ENCODE peak calls at places on chromosomes 3 and 15, in five cellular contexts. M is A549, H is upper lobe of right lung, B is HFF-Myc, I is lower lobe of right lung. D is an unnamed sample.
A peak's percentile ranks its signal among the peaks of the same experiment; 100 is the strongest.

GRCh38 chr15:90956551-90957104 is 1.9 kb downstream of the RCCD1 start:
- DNase-seq in B (peak; percentile 31), H (peak; percentile 89), I (peak; percentile 84), M (peak; percentile 97), D (peak; percentile 79)

GRCh38 chr3:128383316-128384235 is 83.1 kb downstream of the DNAJB8 start:
- DNase-seq in M (peak; percentile 38), H (peak; percentile 88), B (no peak), I (peak; percentile 80), D (no peak)

GRCh38 chr15:28100516-28101195 is 1.5 kb upstream of the OCA2 start:
- DNase-seq in M (no peak), B (no peak), H (no peak), I (no peak), D (no peak)

GRCh38 chr3:81218023-81218422 is 543.4 kb downstream of the GBE1 start:
- DNase-seq in H (no peak), B (no peak), I (no peak), M (no peak), D (no peak)

GRCh38 chr3:149667576-149667975 is 9.8 kb upstream of the WWTR1 start:
- DNase-seq in H (no peak), M (no peak), I (no peak), B (no peak), D (no peak)

GRCh38 chr15:52481915-52482314 is 46.8 kb downstream of the MYO5A start:
- DNase-seq in B (peak; percentile 69), I (no peak), H (no peak), M (no peak), D (no peak)

GRCh38 chr15:68431792-68432401 is at the start of gene ITGA11:
- DNase-seq in B (no peak), H (peak; percentile 80), M (peak; percentile 66), I (peak; percentile 72), D (peak; percentile 97)

GRCh38 chr15:29822685-29823459 is 604 bp upstream of the TJP1 start:
- DNase-seq in H (peak; percentile 84), B (no peak), I (peak; percentile 82), M (peak; percentile 65), D (no peak)

GRCh38 chr3:17149076-17149475 is 264.3 kb downstream of the PLCL2 start:
- DNase-seq in I (no peak), B (no peak), H (no peak), M (no peak), D (no peak)

GRCh38 chr3:77718326-77718725 is 678.4 kb downstream of the ROBO2 start:
- DNase-seq in B (no peak), I (no peak), M (no peak), H (no peak), D (no peak)

GRCh38 chr3:53196575-53197407 is 35.8 kb downstream of the PRKCD start:
- DNase-seq in I (peak; percentile 67), B (peak; percentile 20), M (no peak), H (no peak), D (peak; percentile 43)

GRCh38 chr15:71739355-71739754 is 71.0 kb upstream of the NR2E3 start:
- DNase-seq in H (no peak), M (no peak), I (no peak), B (no peak), D (no peak)

GRCh38 chr3:136334209-136334608 is 84.1 kb downstream of the PCCB start:
- DNase-seq in H (no peak), I (no peak), M (no peak), B (peak; percentile 25), D (no peak)

GRCh38 chr15:91021516-91022074 is 799 bp downstream of the VPS33B start:
- DNase-seq in M (no peak), H (no peak), I (no peak), B (no peak), D (no peak)

GRCh38 chr3:123750659-123751420 is 133.3 kb downstream of the MYLK start:
- DNase-seq in H (no peak), I (no peak), M (peak; percentile 66), B (peak; percentile 93), D (no peak)

GRCh38 chr3:141286856-141287255 is 55.2 kb downstream of the PXYLP1 start:
- DNase-seq in B (no peak), M (no peak), H (no peak), I (no peak), D (no peak)

GRCh38 chr3:19221081-19221480 is 72.8 kb downstream of the KCNH8 start:
- DNase-seq in B (no peak), H (no peak), I (no peak), M (no peak), D (no peak)

GRCh38 chr15:40906947-40907802 is 12.9 kb downstream of the VPS18 start:
- DNase-seq in M (no peak), B (no peak), I (peak; percentile 75), H (peak; percentile 83), D (no peak)

GRCh38 chr3:14121859-14122258 is 2.8 kb downstream of the CHCHD4 start:
- DNase-seq in B (no peak), M (no peak), I (no peak), H (no peak), D (no peak)

GRCh38 chr3:14122301-14122700 is 2.4 kb downstream of the CHCHD4 start:
- DNase-seq in H (no peak), M (no peak), B (no peak), I (no peak), D (no peak)

GRCh38 chr3:14124223-14124614 is 451 bp downstream of the CHCHD4 start:
- DNase-seq in I (peak; percentile 80), M (peak; percentile 57), B (no peak), H (peak; percentile 85), D (no peak)

GRCh38 chr3:14124615-14125192 is at the start of the genes CHCHD4 and TMEM43:
- DNase-seq in I (peak; percentile 99), H (peak; percentile 100), M (peak; percentile 100), B (peak; percentile 97), D (peak; percentile 100)

DNA sequence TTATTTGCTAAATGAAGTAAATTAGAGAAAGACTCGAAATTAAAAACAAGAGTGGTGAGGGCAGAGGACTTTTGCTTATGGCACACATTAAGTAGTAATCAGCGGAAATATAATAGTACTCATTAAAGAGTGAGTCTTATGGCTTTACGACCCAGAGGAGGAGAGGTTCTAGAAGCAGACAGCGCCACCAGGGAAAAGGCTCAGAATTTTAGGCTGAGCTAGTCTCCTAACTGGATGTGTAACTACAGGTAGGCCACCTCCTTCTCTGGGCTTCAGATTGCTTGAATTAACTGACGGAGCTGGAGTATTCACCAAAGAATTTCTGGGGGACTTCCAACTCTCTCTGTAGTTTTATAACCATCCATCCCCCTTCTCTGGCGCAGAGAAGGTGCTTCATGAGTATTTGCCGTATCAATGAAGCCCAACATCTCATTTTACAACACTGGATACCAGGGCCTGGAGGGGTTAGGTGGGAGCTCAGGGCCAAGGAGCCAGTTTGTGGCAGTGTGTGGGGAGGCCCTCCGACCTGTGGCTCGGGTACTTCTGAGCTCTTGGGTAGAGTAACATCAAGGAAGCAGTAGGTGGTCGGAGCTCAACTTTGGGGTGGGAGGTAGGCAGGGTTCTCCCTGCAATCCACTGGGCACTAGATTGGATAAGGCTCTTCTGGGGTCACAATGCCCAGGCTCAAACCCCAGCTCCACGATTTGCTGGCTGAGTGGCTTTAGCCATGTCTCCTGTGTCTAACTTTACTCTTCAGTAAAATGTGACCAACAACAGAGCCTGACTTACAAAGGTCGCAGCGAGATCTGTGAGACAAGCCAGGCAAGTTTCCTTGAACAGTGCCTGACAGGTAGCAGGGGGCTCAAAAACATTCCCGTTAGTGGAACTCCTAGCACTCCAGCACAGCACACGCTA is 1.1 kb downstream of the CHCHD4 start:
- DNase-seq in M (no peak), B (no peak), I (no peak), H (peak; percentile 27), D (no peak)
- TF ChIP-seq CTCF in M (no peak), B (no peak), I (no peak), H (no peak), D (no peak)

DNA sequence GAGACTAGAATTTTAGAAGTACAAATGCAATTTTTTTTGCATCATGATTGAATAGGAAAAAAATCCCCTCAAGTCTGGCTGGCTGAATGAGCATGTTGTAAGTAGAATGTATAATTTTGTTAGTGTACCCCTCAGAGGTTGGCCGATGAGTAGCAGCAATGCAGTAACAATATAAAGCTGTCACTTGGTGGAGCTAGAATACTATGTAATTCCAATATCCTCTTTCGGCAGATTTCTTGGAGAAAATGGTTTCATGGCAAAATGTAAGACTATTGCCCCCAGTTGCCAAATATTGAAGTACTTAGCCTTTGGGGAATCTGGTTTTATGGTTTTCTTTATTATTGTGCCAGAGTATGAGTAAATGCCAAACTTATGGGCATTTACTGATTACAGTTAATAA is 39.8 kb upstream of the SGO1 start:
- DNase-seq in B (peak; percentile 19), H (no peak), I (no peak), M (peak; percentile 12), D (no peak)
- TF ChIP-seq CTCF in B (no peak), H (peak; percentile 36), I (peak; percentile 31), M (peak; percentile 63), D (peak; percentile 77)

GRCh38 chr15:69782155-69782658 is 315.5 kb downstream of the TLE3 start:
- DNase-seq in M (no peak), H (no peak), B (no peak), I (no peak), D (no peak)

GRCh38 chr15:69780981-69781380 is 316.7 kb downstream of the TLE3 start:
- DNase-seq in H (no peak), I (no peak), B (no peak), M (no peak), D (no peak)

GRCh38 chr15:69780374-69780773 is 317.3 kb downstream of the TLE3 start:
- DNase-seq in H (no peak), I (no peak), B (no peak), M (no peak), D (no peak)

GRCh38 chr15:69781411-69782125 is 316.1 kb downstream of the TLE3 start:
- DNase-seq in I (no peak), B (no peak), M (no peak), H (no peak), D (no peak)

GRCh38 chr15:69777356-69777755 is 320.4 kb downstream of the TLE3 start:
- DNase-seq in I (no peak), M (no peak), B (no peak), H (no peak), D (no peak)
- TF ChIP-seq CTCF in I (no peak), M (no peak), B (no peak), H (no peak), D (no peak)

GRCh38 chr15:85167568-85167967 is 185.9 kb downstream of the PDE8A start:
- DNase-seq in B (no peak), M (no peak), I (no peak), H (no peak), D (no peak)

GRCh38 chr15:85171736-85172135 is 190.1 kb downstream of the PDE8A start:
- DNase-seq in I (no peak), H (no peak), M (no peak), B (no peak), D (no peak)

GRCh38 chr15:85172846-85173490 is 191.3 kb downstream of the PDE8A start:
- DNase-seq in B (no peak), M (no peak), I (no peak), H (no peak), D (no peak)

GRCh38 chr15:85164841-85165466 is 183.3 kb downstream of the PDE8A start:
- DNase-seq in H (no peak), I (no peak), M (no peak), B (no peak), D (no peak)

DNA sequence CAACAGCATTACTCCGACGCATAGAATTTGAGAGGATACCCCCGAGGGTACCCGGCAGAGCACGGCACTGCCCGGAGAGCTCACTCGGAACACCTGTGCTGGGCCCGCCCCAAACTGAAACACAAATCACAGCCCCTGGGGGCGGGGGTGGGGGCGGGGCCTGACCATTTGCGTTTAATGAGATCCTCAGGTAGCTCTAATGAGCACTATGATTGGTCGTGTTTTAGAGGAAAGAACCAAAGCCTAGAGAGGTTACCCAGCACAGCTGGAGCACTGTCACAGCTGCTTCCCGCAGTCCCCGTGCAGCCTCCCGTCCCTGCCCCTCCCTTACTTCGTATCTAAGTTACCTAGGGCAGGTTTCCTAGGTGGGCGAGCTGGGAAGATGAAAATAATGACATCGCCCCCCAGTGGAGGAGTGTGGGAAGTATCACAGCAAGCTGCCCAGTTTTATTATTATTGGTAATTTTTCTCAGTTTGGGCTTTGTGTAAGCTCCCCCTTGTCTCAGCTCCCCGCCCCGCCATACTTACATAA is 187.1 kb downstream of the PDE8A start:
- DNase-seq in M (peak; percentile 73), I (peak; percentile 74), B (no peak), H (peak; percentile 83), D (no peak)
- TF ChIP-seq CTCF in M (peak; percentile 84), I (peak; percentile 47), B (peak; percentile 55), H (peak; percentile 41), D (peak; percentile 71)

D was measured in chondrocyte.